ENCODE peak calls at places on chromosomes 12 and 14, in six cellular contexts. R is C1 segment of cervical spinal cord; U is activated gamma-delta T cell treated with Interleukin-2 at 50 U/mL for 16 hours; I is activated CD4-positive, alpha-beta T cell treated with anti-CD3 and anti-CD28 coated beads, Interleukin-2, amount 50 U/mL, for 24 hours; M is DMS 273 treated with DMSO at 0.1 percent for 48 hours; C is stomach. E is an unnamed sample.

GRCh38 chr12:54680374-54680773 is 32.2 kb upstream of the DCD start:
- DNase-seq in U (no peak), I (peak; percentile 11), C (peak; percentile 37), M (no peak), R (no peak), E (no peak)

GRCh38 chr12:65895031-65895430 is 70.7 kb downstream of the HMGA2 start:
- DNase-seq in I (no peak), C (no peak), M (no peak), R (no peak), U (no peak), E (no peak)

GRCh38 chr12:34390171-34390841 is 368.0 kb downstream of the ALG10 start:
- DNase-seq in I (no peak), R (no peak), C (no peak), U (no peak), M (no peak), E (no peak)

GRCh38 chr12:96322720-96323119 is 77.5 kb downstream of the CDK17 start:
- DNase-seq in C (no peak), M (no peak), R (no peak), I (no peak), U (no peak), E (no peak)

GRCh38 chr14:41521891-41522290 is 84.8 kb upstream of the LRFN5 start:
- DNase-seq in C (no peak), I (no peak), R (no peak), U (no peak), M (no peak), E (no peak)

GRCh38 chr14:37343307-37344094 is 145.8 kb downstream of the MIPOL1 start:
- DNase-seq in I (no peak), M (no peak), U (no peak), C (no peak), R (no peak), E (no peak)

GRCh38 chr12:879641-880040 is 69.9 kb downstream of the RAD52 start:
- DNase-seq in I (no peak), R (no peak), M (no peak), C (no peak), U (no peak), E (no peak)

GRCh38 chr12:83826112-83826511 is 1086.5 kb downstream of the SLC6A15 start:
- DNase-seq in M (no peak), U (no peak), C (peak; percentile 35), R (no peak), I (no peak), E (no peak)

GRCh38 chr14:60977848-60978247 is 3.0 kb downstream of the TRMT5 start:
- DNase-seq in R (no peak), C (no peak), U (no peak), I (no peak), M (no peak), E (no peak)

GRCh38 chr14:104555621-104556255 is 23.8 kb upstream of the C14orf180 start:
- DNase-seq in M (no peak), I (no peak), R (no peak), C (no peak), U (no peak), E (no peak)

GRCh38 chr14:93013368-93013719 is 90.4 kb downstream of the CHGA start:
- DNase-seq in C (no peak), R (no peak), I (no peak), U (no peak), M (no peak), E (no peak)

GRCh38 chr14:105576525-105577088 is 50.2 kb downstream of the TMEM121 start:
- DNase-seq in I (no peak), M (no peak), R (no peak), U (no peak), C (no peak), E (no peak)

GRCh38 chr14:50784683-50785505 is 46.1 kb downstream of the NIN start:
- DNase-seq in U (no peak), C (no peak), I (no peak), M (no peak), R (no peak), E (no peak)

GRCh38 chr12:121184425-121184824 is 25.5 kb upstream of the P2RX4 start:
- DNase-seq in U (no peak), C (no peak), M (no peak), I (no peak), R (no peak), E (no peak)

GRCh38 chr12:32454866-32455265 is 55.5 kb downstream of the FGD4 start:
- DNase-seq in U (no peak), C (no peak), M (no peak), I (no peak), R (no peak), E (no peak)

GRCh38 chr12:117032593-117033381 is 66.4 kb downstream of the TESC start:
- DNase-seq in U (no peak), R (no peak), C (peak; percentile 25), I (no peak), M (no peak), E (no peak)

GRCh38 chr14:68576496-68577244 is 216.2 kb downstream of the ZFP36L1 start:
- DNase-seq in I (no peak), M (no peak), R (no peak), U (no peak), C (no peak), E (no peak)